ENCODE peak calls at places on chromosomes 1 and 21, in seven cellular contexts. G is pancreas, C is tibial artery, F is body of pancreas, B is thyroid gland, D is DND-41, W is coronary artery. U is an unnamed sample.
A peak's percentile ranks its signal among the peaks of the same experiment; 100 is the strongest.

GRCh38 chr1:1832151-1832550 is 53.9 kb upstream of the NADK start:
- DNase-seq in G (no peak), C (no peak), F (no peak), B (no peak), D (no peak), W (no peak), U (no peak)

GRCh38 chr1:97145321-97145956 is 423.9 kb downstream of the PTBP2 start:
- DNase-seq in G (no peak), C (no peak), F (no peak), B (no peak), D (no peak), W (no peak), U (no peak)

GRCh38 chr1:30008998-30009657 is 714.3 kb downstream of the MATN1 start:
- DNase-seq in G (no peak), C (no peak), F (no peak), B (no peak), D (no peak), W (no peak), U (no peak)

GRCh38 chr1:244796719-244797406 is 38.6 kb upstream of the COX20 start:
- DNase-seq in G (peak; percentile 44), C (peak; percentile 73), F (peak; percentile 83), B (peak; percentile 61), D (peak; percentile 62), W (no peak), U (no peak)

GRCh38 chr1:185474440-185475149 is 157.6 kb upstream of the IVNS1ABP start:
- DNase-seq in G (no peak), C (no peak), F (no peak), B (no peak), D (no peak), W (no peak), U (no peak)

GRCh38 chr1:218250492-218250891 is 34.6 kb upstream of the RRP15 start:
- DNase-seq in G (no peak), C (no peak), F (no peak), B (no peak), D (no peak), W (no peak), U (no peak)

GRCh38 chr1:207002731-207003146 is 29.8 kb downstream of the C1orf116 start:
- DNase-seq in G (peak; percentile 56), C (no peak), F (peak; percentile 63), B (peak; percentile 95), D (no peak), W (no peak), U (no peak)

GRCh38 chr21:42556476-42556875 is 42.8 kb downstream of the SLC37A1 start:
- DNase-seq in G (no peak), C (no peak), F (no peak), B (no peak), D (no peak), W (no peak), U (no peak)

GRCh38 chr1:2556277-2557145 is at the start of gene TNFRSF14:
- DNase-seq in G (no peak), C (peak; percentile 60), F (peak; percentile 48), B (peak; percentile 41), D (peak; percentile 88), W (no peak), U (peak; percentile 46)

GRCh38 chr1:46569909-46570725 is 18.7 kb upstream of the KNCN start:
- DNase-seq in G (no peak), C (no peak), F (no peak), B (peak; percentile 20), D (no peak), W (no peak), U (no peak)

GRCh38 chr1:32981003-32981909 is 16.6 kb upstream of the RNF19B start:
- DNase-seq in G (peak; percentile 69), C (peak; percentile 65), F (peak; percentile 58), B (no peak), D (no peak), W (no peak), U (no peak)

GRCh38 chr1:8409107-8409506 is 91.2 kb downstream of the SLC45A1 start:
- DNase-seq in G (no peak), C (no peak), F (no peak), B (no peak), D (no peak), W (no peak), U (no peak)

GRCh38 chr1:12762766-12763165 is 10.8 kb upstream of the PRAMEF12 start:
- DNase-seq in G (no peak), C (no peak), F (no peak), B (no peak), D (no peak), W (no peak), U (no peak)

GRCh38 chr1:91846007-91846620 is 39.8 kb downstream of the TGFBR3 start:
- DNase-seq in G (peak; percentile 60), C (peak; percentile 55), F (peak; percentile 71), B (peak; percentile 72), D (no peak), W (no peak), U (no peak)

GRCh38 chr1:233289676-233290075 is 5.8 kb downstream of the PCNX2 start:
- DNase-seq in G (no peak), C (no peak), F (peak; percentile 19), B (no peak), D (no peak), W (no peak), U (no peak)

GRCh38 chr1:242055921-242056320 is 57.0 kb upstream of the MAP1LC3C start:
- DNase-seq in G (no peak), C (no peak), F (no peak), B (no peak), D (no peak), W (no peak), U (no peak)

GRCh38 chr1:21351898-21352297 is 61.6 kb upstream of the ECE1 start:
- DNase-seq in G (no peak), C (no peak), F (no peak), B (no peak), D (no peak), W (no peak), U (no peak)

GRCh38 chr1:21347072-21347581 is 56.9 kb upstream of the ECE1 start:
- DNase-seq in G (no peak), C (no peak), F (no peak), B (no peak), D (no peak), W (no peak), U (no peak)

GRCh38 chr1:21352586-21352985 is 62.3 kb upstream of the ECE1 start:
- DNase-seq in G (no peak), C (no peak), F (no peak), B (no peak), D (no peak), W (no peak), U (no peak)

GRCh38 chr1:21349693-21350092 is 59.4 kb upstream of the ECE1 start:
- DNase-seq in G (no peak), C (no peak), F (no peak), B (no peak), D (no peak), W (no peak), U (no peak)

GRCh38 chr1:21350132-21350885 is 60.0 kb upstream of the ECE1 start:
- DNase-seq in G (no peak), C (no peak), F (no peak), B (peak; percentile 54), D (no peak), W (no peak), U (no peak)
- H3K27ac ChIP-seq in G (no peak overlapping the region), C (no peak overlapping the region), F (no peak overlapping the region), B (peak overlapping the region; percentile 70), D (no peak overlapping the region), W (no peak overlapping the region), U (no peak overlapping the region)

DNA sequence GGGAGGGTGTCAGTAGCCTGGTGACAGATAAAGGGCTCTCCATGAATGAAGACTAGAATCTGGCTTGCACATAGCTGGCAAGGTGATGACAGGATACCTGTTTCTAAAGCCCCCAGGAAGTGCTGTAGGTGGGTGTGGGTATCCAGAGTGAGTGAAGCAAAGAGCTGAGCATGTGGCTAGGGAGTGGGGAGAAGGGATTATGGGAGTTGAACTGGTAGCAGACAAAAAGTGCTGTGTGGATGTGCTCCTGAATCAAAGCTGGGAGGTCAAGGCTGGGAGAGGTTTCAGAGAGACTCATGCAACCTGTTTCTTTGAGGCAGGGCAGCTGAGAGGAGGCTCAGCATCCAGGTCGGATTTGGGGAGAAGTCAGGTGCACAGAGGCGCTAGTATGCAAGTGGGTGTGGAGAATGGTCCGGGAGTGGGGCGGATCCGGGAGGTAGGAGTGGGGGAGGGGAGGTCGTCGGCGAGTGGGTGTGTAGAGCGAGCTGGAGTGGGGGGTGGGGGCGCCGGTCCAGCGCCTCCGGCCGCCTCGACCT is 600 bp downstream of the ASTN1 start:
- DNase-seq in G (no peak), C (no peak), F (no peak), B (no peak), D (no peak), W (no peak), U (no peak)
- H3K4me3 ChIP-seq in G (no peak overlapping the region), C (no peak overlapping the region), F (no peak overlapping the region), B (no peak overlapping the region), D (no peak overlapping the region), W (peak overlapping the region; percentile 63), U (peak overlapping the region; percentile 41)

DNA sequence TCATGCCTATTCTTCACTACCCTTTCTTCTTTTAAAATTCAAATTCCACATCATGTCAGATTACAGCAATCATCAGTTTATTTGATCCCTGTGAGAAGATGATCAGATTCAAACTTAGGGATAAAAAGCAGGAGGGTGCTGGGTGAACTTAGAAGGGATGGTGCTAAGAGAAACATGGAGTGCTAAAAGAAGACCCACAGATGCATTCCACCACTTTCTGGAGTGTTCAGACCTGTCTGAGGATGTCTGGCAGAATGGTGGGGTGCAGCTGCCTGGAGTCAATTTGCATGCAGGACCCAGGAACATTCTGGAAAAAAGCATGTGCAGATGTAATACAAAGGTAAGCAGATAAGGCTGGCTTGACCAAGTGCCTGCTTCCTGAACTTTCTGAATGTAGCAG is 372.9 kb upstream of the RUNX1 start:
- DNase-seq in G (no peak), C (no peak), F (no peak), B (no peak), D (no peak), W (no peak), U (no peak)
- TF ChIP-seq CTCF in G (no peak), C (no peak), F (no peak), B (no peak), D (no peak), W (no peak), U (no peak)

GRCh38 chr1:62233926-62234450 is 39.3 kb downstream of the L1TD1 start:
- DNase-seq in G (no peak), C (no peak), F (no peak), B (no peak), D (no peak), W (no peak), U (no peak)

GRCh38 chr1:62234709-62235108 is 40.1 kb downstream of the L1TD1 start:
- DNase-seq in G (no peak), C (no peak), F (no peak), B (no peak), D (no peak), W (no peak), U (no peak)

GRCh38 chr1:62230724-62231123 is 36.1 kb downstream of the L1TD1 start:
- DNase-seq in G (no peak), C (no peak), F (no peak), B (no peak), D (no peak), W (no peak), U (no peak)

GRCh38 chr1:62235576-62235975 is 40.9 kb downstream of the L1TD1 start:
- DNase-seq in G (no peak), C (no peak), F (no peak), B (no peak), D (no peak), W (no peak), U (no peak)

GRCh38 chr1:62232885-62233284 is 38.2 kb downstream of the L1TD1 start:
- DNase-seq in G (no peak), C (no peak), F (no peak), B (no peak), D (no peak), W (no peak), U (no peak)
- H3K27ac ChIP-seq in G (no peak overlapping the region), C (no peak overlapping the region), F (no peak overlapping the region), B (no peak overlapping the region), D (no peak overlapping the region), W (no peak overlapping the region), U (no peak overlapping the region)

GRCh38 chr1:204128464-204128963 is 23.3 kb downstream of the ETNK2 start:
- DNase-seq in G (no peak), C (no peak), F (no peak), B (no peak), D (no peak), W (no peak), U (no peak)
- H3K4me3 ChIP-seq in G (no peak overlapping the region), C (no peak overlapping the region), F (no peak overlapping the region), B (no peak overlapping the region), D (no peak overlapping the region), W (peak overlapping the region; percentile 56), U (no peak overlapping the region)

U was measured in psoas muscle.